ENCODE peak calls at places on chromosomes 5 and 9, in five cellular contexts. T is colonic mucosa; B is mesendoderm; P is CD8-positive, alpha-beta memory T cell; K is spleen. Y is an unnamed sample.

GRCh38 chr9:117485176-117485575 is 70.3 kb upstream of the ASTN2 start:
- DNase-seq in K (no peak), P (no peak), T (no peak), B (peak; percentile 70), Y (no peak)

GRCh38 chr5:57650360-57651069 is 167.9 kb upstream of the ACTBL2 start:
- DNase-seq in K (no peak), B (peak; percentile 95), T (peak; percentile 32), P (no peak), Y (no peak)

GRCh38 chr5:102988459-102988858 is 131.5 kb downstream of the GIN1 start:
- DNase-seq in P (no peak), B (no peak), K (no peak), T (no peak), Y (no peak)

GRCh38 chr9:136693490-136694162 is 6.4 kb upstream of the AGPAT2 start:
- DNase-seq in B (peak; percentile 51), T (peak; percentile 91), P (no peak), K (no peak), Y (no peak)

GRCh38 chr5:43193171-43193951 is 1.3 kb downstream of the NIM1K start:
- DNase-seq in T (no peak), K (no peak), P (peak; percentile 37), B (peak; percentile 81), Y (no peak)

GRCh38 chr5:170755679-170756456 is 27.7 kb upstream of the GABRP start:
- DNase-seq in T (peak; percentile 70), P (no peak), B (no peak), K (no peak), Y (no peak)

GRCh38 chr9:134403292-134403681 is 77.0 kb downstream of the RXRA start:
- DNase-seq in T (no peak), B (no peak), P (no peak), K (no peak), Y (no peak)

GRCh38 chr9:86354882-86355399 is 731 bp upstream of the TUT7 start:
- DNase-seq in P (no peak), T (no peak), K (no peak), B (no peak), Y (no peak)

GRCh38 chr5:119229950-119230349 is 125.9 kb upstream of the TNFAIP8 start:
- DNase-seq in B (no peak), P (no peak), T (no peak), K (no peak), Y (no peak)

GRCh38 chr9:137478613-137479314 is 19.6 kb upstream of the NSMF start:
- DNase-seq in T (no peak), B (peak; percentile 70), K (peak; percentile 81), P (no peak), Y (no peak)

GRCh38 chr5:8756498-8757084 is 789.3 kb downstream of the SEMA5A start:
- DNase-seq in B (peak; percentile 73), T (no peak), P (no peak), K (no peak), Y (no peak)

GRCh38 chr9:3200331-3200774 is 325.4 kb downstream of the RFX3 start:
- DNase-seq in P (no peak), T (no peak), K (no peak), B (no peak), Y (no peak)

GRCh38 chr5:75566710-75567309 is 44.4 kb upstream of the ANKDD1B start:
- DNase-seq in P (peak; percentile 5), T (no peak), B (peak; percentile 82), K (no peak), Y (no peak)

DNA sequence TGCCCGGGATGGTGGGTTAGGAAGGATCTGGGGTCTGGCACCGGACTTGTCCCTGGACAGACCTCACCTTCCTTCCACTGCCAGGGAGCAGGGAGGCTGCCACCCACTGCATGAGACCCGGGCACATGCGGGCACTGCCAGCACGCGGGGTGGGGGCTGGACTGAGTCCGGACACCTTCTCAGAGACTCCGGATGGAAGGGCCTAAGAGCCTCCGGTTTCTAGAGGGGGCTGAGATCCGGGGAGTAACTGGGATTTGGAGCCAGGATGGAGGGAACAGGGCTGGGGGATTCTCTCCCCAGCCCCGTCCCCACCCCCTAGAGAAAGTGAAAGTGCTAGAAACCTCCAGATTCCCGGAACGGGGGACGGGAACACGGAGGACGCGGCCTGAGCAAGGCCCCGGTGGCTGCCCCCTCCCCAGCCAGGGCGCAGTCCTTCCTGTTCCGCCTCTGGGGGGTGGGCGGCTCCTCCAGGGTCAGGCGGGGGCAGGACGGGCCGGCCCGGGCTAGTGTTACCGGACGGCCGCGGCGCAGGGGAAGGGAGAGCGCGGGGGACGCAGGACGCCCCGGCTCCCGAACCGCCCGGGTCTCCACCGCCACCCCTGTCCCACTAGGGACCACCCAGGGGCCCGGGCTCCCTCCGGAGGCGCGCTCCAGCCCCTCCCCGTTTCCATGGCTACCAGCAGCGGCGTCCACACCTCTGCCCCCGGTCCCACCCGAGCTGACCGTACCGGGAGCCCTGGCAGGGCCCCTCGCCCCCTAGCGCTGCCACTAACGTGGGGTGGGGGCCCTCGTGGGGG is 735 bp downstream of the SLC12A7 start:
- DNase-seq in B (peak; percentile 29), K (no peak), T (no peak), P (peak; percentile 32), Y (no peak)
- H3K4me1 ChIP-seq in B (no peaks in the 10 kb centered on the region), K (peaks cover 60% of the 10 kb centered on the region), T (peaks cover 18% of the 10 kb centered on the region), P (peaks cover 38% of the 10 kb centered on the region), Y (peaks cover 32% of the 10 kb centered on the region)

GRCh38 chr5:129460951-129461815 is 1.1 kb downstream of the ADAMTS19 start:
- DNase-seq in B (peak; percentile 88), P (no peak), K (peak; percentile 74), T (peak; percentile 52), Y (no peak)
- H3K4me3 ChIP-seq in B (peak overlapping the region; percentile 69), P (no peak overlapping the region), K (no peak overlapping the region), T (peak overlapping the region; percentile 57), Y (no peak overlapping the region)

GRCh38 chr5:115842089-115842881 is 550 bp downstream of the AP3S1 start:
- DNase-seq in T (peak; percentile 32), B (no peak), P (no peak), K (no peak), Y (no peak)

GRCh38 chr5:115841382-115842088 is at the start of the genes AP3S1 and ATG12:
- DNase-seq in B (peak; percentile 97), P (peak; percentile 92), T (peak; percentile 94), K (peak; percentile 98), Y (peak; percentile 85)

GRCh38 chr5:115842952-115843351 is 1.2 kb downstream of the AP3S1 start:
- DNase-seq in K (no peak), T (no peak), P (no peak), B (no peak), Y (no peak)

GRCh38 chr5:115838885-115839518 is 2.4 kb downstream of the ATG12 start:
- DNase-seq in T (no peak), B (peak; percentile 75), P (peak; percentile 67), K (peak; percentile 77), Y (no peak)

GRCh38 chr5:115840825-115841224 is 540 bp downstream of the ATG12 start:
- DNase-seq in K (no peak), P (no peak), T (no peak), B (no peak), Y (no peak)
- H3K4me1 ChIP-seq in K (peaks cover 76% of the 10 kb centered on the region), P (peaks cover 39% of the 10 kb centered on the region), T (peaks cover 21% of the 10 kb centered on the region), B (peaks cover 2% of the 10 kb centered on the region), Y (peaks cover 20% of the 10 kb centered on the region)

GRCh38 chr5:124697912-124698690 is 48.3 kb downstream of the ZNF608 start:
- DNase-seq in T (no peak), P (no peak), B (no peak), K (no peak), Y (no peak)
- H3K4me3 ChIP-seq in T (no peak overlapping the region), P (no peak overlapping the region), B (no peak overlapping the region), K (no peak overlapping the region), Y (no peak overlapping the region)

DNA sequence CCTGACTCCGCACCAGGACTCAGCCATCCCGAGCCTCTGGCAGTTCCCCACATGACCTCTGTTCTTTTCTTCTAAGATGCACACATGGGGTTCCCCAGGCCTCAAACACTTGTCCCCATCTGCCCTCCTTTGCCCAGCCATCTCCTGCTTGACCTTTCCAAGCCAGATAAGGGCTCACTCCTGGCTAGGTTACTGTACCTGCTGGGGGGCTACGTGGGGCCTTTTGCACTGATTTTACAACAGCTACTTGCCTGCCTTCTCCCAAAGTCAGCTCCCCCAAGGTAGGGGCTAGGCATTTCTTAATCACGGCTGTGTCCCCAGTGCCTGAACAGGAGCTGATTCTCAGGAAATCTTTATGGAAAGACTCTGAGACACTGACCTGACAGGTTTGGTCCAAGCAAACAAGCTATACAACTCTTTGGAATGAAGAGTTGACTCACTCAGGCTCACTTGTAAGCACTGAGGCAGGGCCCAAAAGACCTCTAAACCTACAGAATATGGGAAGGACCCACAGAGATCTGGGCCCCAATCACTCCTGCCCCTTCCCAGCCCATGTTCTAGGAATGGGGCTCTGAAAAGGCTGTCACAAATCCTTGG is 2.5 kb downstream of the MACROH2A1 start:
- DNase-seq in P (no peak), B (no peak), K (no peak), T (no peak), Y (no peak)
- H3K4me1 ChIP-seq in P (peaks cover 58% of the 10 kb centered on the region), B (peaks cover 16% of the 10 kb centered on the region), K (peaks cover 81% of the 10 kb centered on the region), T (peaks cover 19% of the 10 kb centered on the region), Y (peaks cover 13% of the 10 kb centered on the region)

GRCh38 chr5:61407706-61408105 is 75.6 kb downstream of the ZSWIM6 start:
- DNase-seq in K (no peak), B (peak; percentile 49), T (no peak), P (no peak), Y (no peak)

GRCh38 chr5:61402970-61403369 is 70.9 kb downstream of the ZSWIM6 start:
- DNase-seq in P (no peak), K (no peak), B (no peak), T (no peak), Y (no peak)

GRCh38 chr5:61409568-61409967 is 77.5 kb downstream of the ZSWIM6 start:
- DNase-seq in T (no peak), K (no peak), P (no peak), B (peak; percentile 82), Y (no peak)

GRCh38 chr5:61412344-61412743 is 80.3 kb downstream of the ZSWIM6 start:
- DNase-seq in B (no peak), K (no peak), P (no peak), T (no peak), Y (no peak)

DNA sequence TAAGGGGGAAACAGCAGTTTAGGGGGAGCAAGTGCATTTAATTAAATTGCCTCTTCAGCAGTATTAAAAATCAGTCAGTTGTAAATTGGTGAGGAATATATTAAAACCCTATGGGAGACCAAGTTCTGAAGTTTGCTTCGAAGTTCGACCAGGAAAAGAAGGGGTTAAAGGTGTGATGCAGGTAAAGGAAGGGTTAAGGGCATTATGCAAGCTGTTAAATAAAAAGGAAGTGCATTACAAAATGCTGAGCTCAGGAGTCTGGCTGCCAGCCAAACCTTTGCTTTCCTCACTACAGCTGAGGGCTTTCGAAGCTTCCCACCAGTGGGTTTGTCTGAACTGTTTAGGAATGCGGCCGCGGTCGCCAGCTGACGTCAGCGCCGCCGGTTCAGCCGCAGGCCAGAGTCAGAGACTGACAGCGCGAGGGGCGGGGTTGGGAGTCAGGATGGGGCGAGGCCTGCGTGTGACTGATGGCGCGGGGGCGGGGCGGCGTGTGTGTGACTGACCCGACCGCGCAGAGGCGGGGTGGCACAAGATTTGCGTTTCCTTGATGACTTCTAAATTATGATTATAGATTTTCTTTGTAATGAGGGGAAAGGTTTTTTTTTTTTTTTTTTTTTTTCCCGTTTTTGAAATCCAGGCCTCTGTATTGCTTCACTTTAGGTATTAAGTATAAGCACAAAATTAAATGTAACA is 76.6 kb downstream of the ZSWIM6 start:
- DNase-seq in K (peak; percentile 100), B (peak; percentile 99), P (peak; percentile 98), T (peak; percentile 99), Y (peak; percentile 98)
- H3K4me3 ChIP-seq in K (peak overlapping the region; percentile 8), B (peak overlapping the region; percentile 23), P (peak overlapping the region; percentile 36), T (no peak overlapping the region), Y (peak overlapping the region; percentile 36)